ENCODE peak calls at places on chromosomes 12 and 14, in nine cellular contexts. F, M, Y, L, Z, C, G, B and W are unnamed samples.

GRCh38 chr14:44963775-44964380 is 1.9 kb downstream of the TOGARAM1 start:
- DNase-seq in F (no peak), M (no peak), Y (peak; percentile 10), L (no peak), Z (no peak), C (no peak), G (no peak), B (no peak), W (no peak)

GRCh38 chr14:95609398-95609990 is 74.6 kb downstream of the GLRX5 start:
- DNase-seq in F (no peak), M (no peak), Y (peak; percentile 67), L (peak; percentile 75), Z (no peak), C (no peak), G (no peak), B (no peak), W (no peak)

GRCh38 chr14:19771895-19772430 is 1.3 kb upstream of the OR4M1 start:
- DNase-seq in F (no peak), M (no peak), Y (no peak), L (no peak), Z (no peak), C (no peak), G (no peak), B (no peak), W (no peak)

GRCh38 chr12:14628771-14629170 is 61.1 kb upstream of the PLBD1 start:
- DNase-seq in F (no peak), M (no peak), Y (no peak), L (no peak), Z (no peak), C (no peak), G (no peak), B (no peak), W (no peak)

GRCh38 chr14:71004481-71004880 is 97.2 kb downstream of the PCNX1 start:
- DNase-seq in F (no peak), M (no peak), Y (no peak), L (no peak), Z (no peak), C (no peak), G (no peak), B (no peak), W (no peak)

GRCh38 chr12:51721281-51721940 is 127.1 kb downstream of the FIGNL2 start:
- DNase-seq in F (no peak), M (no peak), Y (no peak), L (peak; percentile 61), Z (peak; percentile 19), C (peak; percentile 2), G (peak; percentile 20), B (no peak), W (peak; percentile 87)

GRCh38 chr12:6765634-6766581 is at the start of gene PTMS:
- DNase-seq in F (peak; percentile 83), M (peak; percentile 69), Y (peak; percentile 100), L (peak; percentile 88), Z (peak; percentile 86), C (no peak), G (no peak), B (peak; percentile 86), W (peak; percentile 90)

GRCh38 chr14:100682749-100683148 is 43.9 kb upstream of the DLK1 start:
- DNase-seq in F (no peak), M (no peak), Y (no peak), L (no peak), Z (no peak), C (no peak), G (no peak), B (no peak), W (no peak)

GRCh38 chr12:114769634-114770033 is 85.7 kb upstream of the TBX3 start:
- DNase-seq in F (no peak), M (no peak), Y (no peak), L (no peak), Z (no peak), C (no peak), G (no peak), B (no peak), W (peak; percentile 8)

GRCh38 chr12:104055686-104056388 is 5.8 kb upstream of the GLT8D2 start:
- DNase-seq in F (peak; percentile 66), M (no peak), Y (peak; percentile 82), L (no peak), Z (peak; percentile 79), C (no peak), G (no peak), B (no peak), W (no peak)

GRCh38 chr12:47799357-47799955 is 20.2 kb downstream of the HDAC7 start:
- DNase-seq in F (no peak), M (no peak), Y (peak; percentile 60), L (no peak), Z (peak; percentile 69), C (no peak), G (no peak), B (no peak), W (peak; percentile 88)

GRCh38 chr12:45553204-45553603 is 176.3 kb upstream of the ARID2 start:
- DNase-seq in F (no peak), M (no peak), Y (no peak), L (no peak), Z (no peak), C (no peak), G (no peak), B (no peak), W (no peak)

GRCh38 chr12:48681416-48681737 is 661 bp downstream of the KANSL2 start:
- DNase-seq in F (no peak), M (no peak), Y (no peak), L (no peak), Z (no peak), C (no peak), G (no peak), B (no peak), W (no peak)

GRCh38 chr12:6180300-6181051 is 19.7 kb upstream of the CD9 start:
- DNase-seq in F (peak; percentile 85), M (peak; percentile 77), Y (no peak), L (no peak), Z (peak; percentile 57), C (no peak), G (no peak), B (peak; percentile 60), W (peak; percentile 84)

GRCh38 chr14:79971330-79971729 is 240.0 kb downstream of the DIO2 start:
- DNase-seq in F (no peak), M (peak; percentile 53), Y (no peak), L (no peak), Z (no peak), C (no peak), G (no peak), B (peak; percentile 0), W (no peak)

GRCh38 chr14:67668559-67668958 is 5.9 kb downstream of the VTI1B start:
- DNase-seq in F (no peak), M (no peak), Y (peak; percentile 0), L (no peak), Z (no peak), C (no peak), G (no peak), B (no peak), W (no peak)

GRCh38 chr14:75022655-75023054 is 19.9 kb downstream of the EIF2B2 start:
- DNase-seq in F (no peak), M (no peak), Y (no peak), L (peak; percentile 37), Z (peak; percentile 67), C (no peak), G (no peak), B (no peak), W (no peak)

GRCh38 chr12:96271469-96272199 is 77.5 kb downstream of the ELK3 start:
- DNase-seq in F (no peak), M (peak; percentile 33), Y (no peak), L (no peak), Z (no peak), C (no peak), G (no peak), B (no peak), W (no peak)

GRCh38 chr12:101838628-101839323 is 8.0 kb upstream of the GNPTAB start:
- DNase-seq in F (no peak), M (no peak), Y (no peak), L (no peak), Z (no peak), C (no peak), G (no peak), B (no peak), W (no peak)

GRCh38 chr12:117023998-117024960 is 74.9 kb downstream of the TESC start:
- DNase-seq in F (no peak), M (no peak), Y (no peak), L (no peak), Z (no peak), C (no peak), G (no peak), B (no peak), W (no peak)